ENCODE peak calls at places on chromosomes 7 and 10, in five cellular contexts. Z is cardiac muscle cell; A is SHP77; M is Karpas-422; K is naive thymus-derived CD8-positive, alpha-beta T cell. I is an unnamed sample.

GRCh38 chr7:469591-469961 is 50.1 kb downstream of the PDGFA start:
- DNase-seq in M (no peak), K (no peak), A (no peak), Z (no peak), I (no peak)

GRCh38 chr10:51675088-51675487 is 24.3 kb downstream of the CSTF2T start:
- DNase-seq in M (no peak), Z (no peak), K (no peak), A (no peak), I (no peak)

GRCh38 chr10:6737080-6737641 is 157.1 kb upstream of the PRKCQ start:
- DNase-seq in K (no peak), Z (peak), M (no peak), A (no peak), I (no peak)

GRCh38 chr10:52752261-52752660 is 20.3 kb downstream of the MBL2 start:
- DNase-seq in Z (no peak), M (no peak), A (no peak), K (no peak), I (no peak)

GRCh38 chr7:18889436-18889835 is 228.0 kb downstream of the TWIST1 start:
- DNase-seq in M (no peak), Z (no peak), K (no peak), A (no peak), I (no peak)

GRCh38 chr10:14302035-14302434 is 28.7 kb downstream of the FRMD4A start:
- DNase-seq in A (no peak), K (no peak), M (peak), Z (peak), I (no peak)

GRCh38 chr10:15370212-15370740 is 813 bp downstream of the FAM171A1 start:
- DNase-seq in A (no peak), M (no peak), Z (peak), K (peak), I (no peak)

GRCh38 chr7:99362801-99363200 is 11.7 kb upstream of the ARPC1B start:
- DNase-seq in M (no peak), K (no peak), A (no peak), Z (no peak), I (no peak)

GRCh38 chr7:44077681-44078091 is 4.6 kb downstream of the POLM start:
- DNase-seq in M (no peak), A (no peak), Z (no peak), K (no peak), I (no peak)

GRCh38 chr7:42770106-42770505 is 141.8 kb downstream of the C7orf25 start:
- DNase-seq in M (no peak), A (no peak), Z (no peak), K (no peak), I (no peak)

GRCh38 chr10:34731885-34732701 is 83.0 kb downstream of the PARD3 start:
- DNase-seq in K (no peak), Z (no peak), A (no peak), M (no peak), I (no peak)

GRCh38 chr10:111233439-111233838 is 156.6 kb downstream of the ADRA2A start:
- DNase-seq in K (no peak), Z (peak), M (no peak), A (no peak), I (no peak)

GRCh38 chr7:3399858-3400257 is 98.8 kb downstream of the SDK1 start:
- DNase-seq in Z (peak), A (peak), M (peak), K (no peak), I (no peak)

GRCh38 chr10:79942261-79943185 is 6.4 kb downstream of the SFTPD start:
- DNase-seq in A (no peak), K (no peak), M (no peak), Z (no peak), I (no peak)

GRCh38 chr7:100127866-100128601 is 1.3 kb downstream of the MBLAC1 start:
- DNase-seq in M (no peak), A (no peak), Z (peak), K (no peak), I (peak)

GRCh38 chr10:119283818-119284217 is 76.4 kb downstream of the GRK5 start:
- DNase-seq in Z (no peak), K (no peak), A (no peak), M (no peak), I (no peak)

GRCh38 chr10:69453759-69454158 is 2.5 kb downstream of the TSPAN15 start:
- DNase-seq in K (no peak), Z (no peak), A (no peak), M (no peak), I (no peak)

GRCh38 chr7:69373171-69374035 is 224.9 kb upstream of the AUTS2 start:
- DNase-seq in K (no peak), Z (no peak), M (peak), A (no peak), I (no peak)

GRCh38 chr10:15482168-15482567 is 111.1 kb upstream of the FAM171A1 start:
- DNase-seq in Z (no peak), M (no peak), K (no peak), A (no peak), I (no peak)

GRCh38 chr7:43693687-43694398 is 35.5 kb downstream of the COA1 start:
- DNase-seq in K (no peak), M (no peak), Z (no peak), A (no peak), I (no peak)

GRCh38 chr7:101395376-101395775 is 32.7 kb downstream of the COL26A1 start:
- DNase-seq in M (no peak), A (no peak), Z (no peak), K (no peak), I (no peak)

GRCh38 chr10:114767589-114768393 is 53.8 kb upstream of the FHIP2A start:
- DNase-seq in Z (peak), M (no peak), K (peak), A (no peak), I (no peak)

GRCh38 chr7:94701555-94701973 is 45.6 kb upstream of the SGCE start:
- DNase-seq in Z (no peak), A (no peak), M (no peak), K (no peak), I (no peak)

GRCh38 chr7:101870361-101871062 is 53.1 kb downstream of the CUX1 start:
- DNase-seq in K (no peak), Z (no peak), M (peak), A (no peak), I (no peak)

GRCh38 chr7:12851841-12852240 is 164.4 kb downstream of the ARL4A start:
- DNase-seq in A (no peak), K (no peak), Z (no peak), M (no peak), I (no peak)

GRCh38 chr7:113134025-113134424 is 15.7 kb upstream of the SMIM30 start:
- DNase-seq in K (no peak), M (no peak), Z (no peak), A (no peak), I (no peak)